ENCODE peak calls at places on chromosomes 1 and 21, in six cellular contexts. One of them, this sample, is unnamed.

GRCh38 chr21:34501716-34502115 is 10.3 kb downstream of the KCNE1 start:
- DNase-seq in RWPE1: no peak
- DNase-seq in activated CD4-positive, alpha-beta memory T cell treated with anti-CD3 and anti-CD28 coated beads for 36 hours: no peak
- DNase-seq in nucleus accumbens: no peak
- DNase-seq in skeletal muscle cell: no peak
- DNase-seq in mesothelial cell of epicardium: no peak
- DNase-seq in this sample: no peak

GRCh38 chr1:36342426-36343185 is 19.2 kb upstream of the EVA1B start:
- DNase-seq in RWPE1: peak; percentile 61
- DNase-seq in nucleus accumbens: peak; percentile 44
- DNase-seq in mesothelial cell of epicardium: no peak
- DNase-seq in activated CD4-positive, alpha-beta memory T cell treated with anti-CD3 and anti-CD28 coated beads for 36 hours: peak; percentile 70
- DNase-seq in skeletal muscle cell: no peak
- DNase-seq in this sample: no peak

GRCh38 chr1:218765753-218766152 is 407.9 kb upstream of the LYPLAL1 start:
- DNase-seq in mesothelial cell of epicardium: no peak
- DNase-seq in skeletal muscle cell: no peak
- DNase-seq in activated CD4-positive, alpha-beta memory T cell treated with anti-CD3 and anti-CD28 coated beads for 36 hours: no peak
- DNase-seq in nucleus accumbens: no peak
- DNase-seq in RWPE1: no peak
- DNase-seq in this sample: no peak

GRCh38 chr1:8152731-8153702 is 126.9 kb upstream of the ERRFI1 start:
- DNase-seq in mesothelial cell of epicardium: no peak
- DNase-seq in skeletal muscle cell: no peak
- DNase-seq in activated CD4-positive, alpha-beta memory T cell treated with anti-CD3 and anti-CD28 coated beads for 36 hours: peak; percentile 72
- DNase-seq in RWPE1: no peak
- DNase-seq in nucleus accumbens: no peak
- DNase-seq in this sample: no peak

GRCh38 chr1:204873176-204873575 is 2.5 kb downstream of the NFASC start:
- DNase-seq in RWPE1: no peak
- DNase-seq in nucleus accumbens: no peak
- DNase-seq in mesothelial cell of epicardium: no peak
- DNase-seq in activated CD4-positive, alpha-beta memory T cell treated with anti-CD3 and anti-CD28 coated beads for 36 hours: no peak
- DNase-seq in skeletal muscle cell: no peak
- DNase-seq in this sample: no peak

GRCh38 chr1:28172690-28173150 is 3.8 kb downstream of the PTAFR start:
- DNase-seq in activated CD4-positive, alpha-beta memory T cell treated with anti-CD3 and anti-CD28 coated beads for 36 hours: peak; percentile 58
- DNase-seq in mesothelial cell of epicardium: no peak
- DNase-seq in skeletal muscle cell: no peak
- DNase-seq in nucleus accumbens: no peak
- DNase-seq in RWPE1: no peak
- DNase-seq in this sample: peak; percentile 48

GRCh38 chr1:151720974-151721787 is at the start of gene RIIAD1:
- DNase-seq in nucleus accumbens: peak; percentile 18
- DNase-seq in skeletal muscle cell: no peak
- DNase-seq in activated CD4-positive, alpha-beta memory T cell treated with anti-CD3 and anti-CD28 coated beads for 36 hours: peak; percentile 63
- DNase-seq in mesothelial cell of epicardium: no peak
- DNase-seq in RWPE1: peak; percentile 42
- DNase-seq in this sample: peak; percentile 89

GRCh38 chr1:92990828-92991227 is 29.6 kb upstream of the DIPK1A start:
- DNase-seq in activated CD4-positive, alpha-beta memory T cell treated with anti-CD3 and anti-CD28 coated beads for 36 hours: no peak
- DNase-seq in mesothelial cell of epicardium: no peak
- DNase-seq in skeletal muscle cell: no peak
- DNase-seq in nucleus accumbens: no peak
- DNase-seq in RWPE1: no peak
- DNase-seq in this sample: no peak

GRCh38 chr1:212341090-212341489 is 55.9 kb downstream of the PPP2R5A start:
- DNase-seq in mesothelial cell of epicardium: no peak
- DNase-seq in nucleus accumbens: no peak
- DNase-seq in activated CD4-positive, alpha-beta memory T cell treated with anti-CD3 and anti-CD28 coated beads for 36 hours: no peak
- DNase-seq in RWPE1: no peak
- DNase-seq in skeletal muscle cell: no peak
- DNase-seq in this sample: no peak

GRCh38 chr1:220528679-220529529 is 968 bp downstream of the MARK1 start:
- DNase-seq in skeletal muscle cell: no peak
- DNase-seq in mesothelial cell of epicardium: peak; percentile 48
- DNase-seq in activated CD4-positive, alpha-beta memory T cell treated with anti-CD3 and anti-CD28 coated beads for 36 hours: no peak
- DNase-seq in RWPE1: peak; percentile 61
- DNase-seq in nucleus accumbens: peak; percentile 54
- DNase-seq in this sample: no peak

GRCh38 chr1:31521761-31522555 is 54.4 kb upstream of the TINAGL1 start:
- DNase-seq in nucleus accumbens: no peak
- DNase-seq in mesothelial cell of epicardium: no peak
- DNase-seq in activated CD4-positive, alpha-beta memory T cell treated with anti-CD3 and anti-CD28 coated beads for 36 hours: no peak
- DNase-seq in skeletal muscle cell: no peak
- DNase-seq in RWPE1: no peak
- DNase-seq in this sample: no peak

GRCh38 chr1:186987065-186987464 is 158.3 kb downstream of the PLA2G4A start:
- DNase-seq in mesothelial cell of epicardium: no peak
- DNase-seq in activated CD4-positive, alpha-beta memory T cell treated with anti-CD3 and anti-CD28 coated beads for 36 hours: no peak
- DNase-seq in nucleus accumbens: no peak
- DNase-seq in skeletal muscle cell: no peak
- DNase-seq in RWPE1: no peak
- DNase-seq in this sample: no peak

GRCh38 chr1:116268211-116268610 is 104.8 kb upstream of the ATP1A1 start:
- DNase-seq in RWPE1: peak; percentile 73
- DNase-seq in skeletal muscle cell: no peak
- DNase-seq in activated CD4-positive, alpha-beta memory T cell treated with anti-CD3 and anti-CD28 coated beads for 36 hours: peak; percentile 48
- DNase-seq in mesothelial cell of epicardium: no peak
- DNase-seq in nucleus accumbens: peak; percentile 8
- DNase-seq in this sample: no peak

GRCh38 chr1:189929501-189930099 is 548.1 kb downstream of the BRINP3 start:
- DNase-seq in activated CD4-positive, alpha-beta memory T cell treated with anti-CD3 and anti-CD28 coated beads for 36 hours: no peak
- DNase-seq in nucleus accumbens: no peak
- DNase-seq in skeletal muscle cell: no peak
- DNase-seq in mesothelial cell of epicardium: no peak
- DNase-seq in RWPE1: no peak
- DNase-seq in this sample: no peak

GRCh38 chr1:218991089-218991488 is 182.6 kb upstream of the LYPLAL1 start:
- DNase-seq in mesothelial cell of epicardium: no peak
- DNase-seq in RWPE1: no peak
- DNase-seq in nucleus accumbens: no peak
- DNase-seq in skeletal muscle cell: no peak
- DNase-seq in activated CD4-positive, alpha-beta memory T cell treated with anti-CD3 and anti-CD28 coated beads for 36 hours: no peak
- DNase-seq in this sample: no peak

GRCh38 chr1:83060216-83060615 is 938.7 kb downstream of the TTLL7 start:
- DNase-seq in mesothelial cell of epicardium: peak; percentile 76
- DNase-seq in skeletal muscle cell: no peak
- DNase-seq in RWPE1: no peak
- DNase-seq in activated CD4-positive, alpha-beta memory T cell treated with anti-CD3 and anti-CD28 coated beads for 36 hours: no peak
- DNase-seq in nucleus accumbens: no peak
- DNase-seq in this sample: no peak

GRCh38 chr21:34865922-34866271 is 183.2 kb downstream of the RUNX1 start:
- DNase-seq in mesothelial cell of epicardium: no peak
- DNase-seq in activated CD4-positive, alpha-beta memory T cell treated with anti-CD3 and anti-CD28 coated beads for 36 hours: peak; percentile 74
- DNase-seq in skeletal muscle cell: no peak
- DNase-seq in nucleus accumbens: no peak
- DNase-seq in RWPE1: no peak
- DNase-seq in this sample: peak; percentile 46

GRCh38 chr1:54853096-54853792 is 33.8 kb downstream of the DHCR24 start:
- DNase-seq in mesothelial cell of epicardium: no peak
- DNase-seq in activated CD4-positive, alpha-beta memory T cell treated with anti-CD3 and anti-CD28 coated beads for 36 hours: no peak
- DNase-seq in skeletal muscle cell: no peak
- DNase-seq in RWPE1: no peak
- DNase-seq in nucleus accumbens: no peak
- DNase-seq in this sample: no peak

GRCh38 chr21:29351691-29352090 is 53.0 kb downstream of the BACH1 start:
- DNase-seq in activated CD4-positive, alpha-beta memory T cell treated with anti-CD3 and anti-CD28 coated beads for 36 hours: no peak
- DNase-seq in skeletal muscle cell: no peak
- DNase-seq in mesothelial cell of epicardium: no peak
- DNase-seq in nucleus accumbens: no peak
- DNase-seq in RWPE1: no peak
- DNase-seq in this sample: no peak